ENCODE peak calls at places on chromosome 13, in seven cellular contexts. O is heart left ventricle, Y is cardiac fibroblast, K is hepatocyte, M is fibroblast of lung, X is heart right ventricle, G is WTC11. E is an unnamed sample.

GRCh38 chr13:28059214-28059613 is 41.2 kb downstream of the FLT3 start:
- DNase-seq in O (no peak), Y (peak), K (peak), M (peak), X (no peak), G (peak), E (no peak)

GRCh38 chr13:51549593-51549992 is 34.7 kb upstream of the WDFY2 start:
- DNase-seq in O (no peak), Y (no peak), K (no peak), M (peak), X (no peak), G (no peak), E (no peak)

GRCh38 chr13:40211586-40211968 is 454.9 kb downstream of the FOXO1 start:
- DNase-seq in O (no peak), Y (no peak), K (no peak), M (no peak), X (no peak), G (no peak), E (no peak)

GRCh38 chr13:44809152-44809551 is 180.1 kb downstream of the NUFIP1 start:
- DNase-seq in O (no peak), Y (no peak), K (peak), M (no peak), X (no peak), G (no peak), E (no peak)

GRCh38 chr13:76890036-76890435 is 3.8 kb upstream of the KCTD12 start:
- DNase-seq in O (no peak), Y (peak), K (no peak), M (peak), X (no peak), G (no peak), E (no peak)

GRCh38 chr13:28958018-28958417 is 137.9 kb downstream of the MTUS2 start:
- DNase-seq in O (no peak), Y (no peak), K (no peak), M (no peak), X (no peak), G (no peak), E (no peak)

GRCh38 chr13:96650301-96650886 is 343.9 kb downstream of the OXGR1 start:
- DNase-seq in O (no peak), Y (peak), K (peak), M (peak), X (no peak), G (no peak), E (no peak)

GRCh38 chr13:82803341-82803740 is 1078.9 kb downstream of the SLITRK1 start:
- DNase-seq in O (no peak), Y (peak), K (no peak), M (no peak), X (no peak), G (no peak), E (no peak)

GRCh38 chr13:26457212-26457611 is 100.3 kb upstream of the WASF3 start:
- DNase-seq in O (no peak), Y (no peak), K (no peak), M (no peak), X (no peak), G (no peak), E (no peak)

GRCh38 chr13:31242342-31242741 is 42.6 kb downstream of the B3GLCT start:
- DNase-seq in O (no peak), Y (peak), K (no peak), M (no peak), X (no peak), G (no peak), E (no peak)

GRCh38 chr13:31945202-31945978 is 86.2 kb upstream of the FRY start:
- DNase-seq in O (peak), Y (peak), K (peak), M (peak), X (peak), G (no peak), E (peak)

GRCh38 chr13:32504876-32505275 is 33.7 kb downstream of the N4BP2L2 start:
- DNase-seq in O (no peak), Y (no peak), K (no peak), M (no peak), X (no peak), G (no peak), E (no peak)

GRCh38 chr13:33761744-33762143 is 56.2 kb upstream of the RFC3 start:
- DNase-seq in O (no peak), Y (no peak), K (no peak), M (peak), X (no peak), G (no peak), E (no peak)

GRCh38 chr13:64078480-64078936 is 2662.9 kb upstream of the PCDH20 start:
- DNase-seq in O (no peak), Y (no peak), K (no peak), M (no peak), X (no peak), G (no peak), E (no peak)

GRCh38 chr13:83546476-83546875 is 335.8 kb downstream of the SLITRK1 start:
- DNase-seq in O (no peak), Y (peak), K (no peak), M (peak), X (no peak), G (no peak), E (no peak)

GRCh38 chr13:34803756-34804155 is 138.3 kb upstream of the NBEA start:
- DNase-seq in O (no peak), Y (no peak), K (no peak), M (no peak), X (no peak), G (no peak), E (no peak)

GRCh38 chr13:68708336-68708908 is 1399.2 kb upstream of the ATXN8OS start:
- DNase-seq in O (no peak), Y (no peak), K (no peak), M (no peak), X (no peak), G (no peak), E (no peak)

GRCh38 chr13:26584713-26585112 is 27.2 kb downstream of the WASF3 start:
- DNase-seq in O (no peak), Y (peak), K (peak), M (peak), X (no peak), G (no peak), E (no peak)

GRCh38 chr13:49441312-49441711 is 2.6 kb downstream of the CAB39L start:
- DNase-seq in O (no peak), Y (no peak), K (no peak), M (no peak), X (no peak), G (no peak), E (no peak)

GRCh38 chr13:49439609-49440008 is 4.3 kb downstream of the CAB39L start:
- DNase-seq in O (no peak), Y (no peak), K (no peak), M (no peak), X (no peak), G (no peak), E (no peak)

GRCh38 chr13:49437705-49438104 is 6.2 kb downstream of the CAB39L start:
- DNase-seq in O (no peak), Y (no peak), K (no peak), M (no peak), X (no peak), G (no peak), E (no peak)

GRCh38 chr13:49435992-49436391 is 7.9 kb downstream of the CAB39L start:
- DNase-seq in O (no peak), Y (peak), K (no peak), M (peak), X (no peak), G (no peak), E (no peak)

GRCh38 chr13:49436890-49437289 is 7.0 kb downstream of the CAB39L start:
- DNase-seq in O (peak), Y (peak), K (peak), M (peak), X (peak), G (no peak), E (no peak)
- TF ChIP-seq CTCF in O (no peak), Y (no peak), K (peak), M (no peak), X (peak), G (no peak), E (no peak)

GRCh38 chr13:48493076-48493765 is 39.7 kb downstream of the RCBTB2 start:
- DNase-seq in O (no peak), Y (peak), K (no peak), M (no peak), X (no peak), G (no peak), E (no peak)
- TF ChIP-seq CTCF in O (no peak), Y (no peak), K (no peak), M (no peak), X (no peak), G (no peak), E (no peak)

GRCh38 chr13:109123971-109124370 is 494.6 kb downstream of the MYO16 start:
- DNase-seq in O (no peak), Y (no peak), K (no peak), M (no peak), X (no peak), G (no peak), E (no peak)
- TF ChIP-seq CTCF in O (no peak), Y (no peak), K (no peak), M (no peak), X (no peak), G (no peak), E (no peak)

DNA sequence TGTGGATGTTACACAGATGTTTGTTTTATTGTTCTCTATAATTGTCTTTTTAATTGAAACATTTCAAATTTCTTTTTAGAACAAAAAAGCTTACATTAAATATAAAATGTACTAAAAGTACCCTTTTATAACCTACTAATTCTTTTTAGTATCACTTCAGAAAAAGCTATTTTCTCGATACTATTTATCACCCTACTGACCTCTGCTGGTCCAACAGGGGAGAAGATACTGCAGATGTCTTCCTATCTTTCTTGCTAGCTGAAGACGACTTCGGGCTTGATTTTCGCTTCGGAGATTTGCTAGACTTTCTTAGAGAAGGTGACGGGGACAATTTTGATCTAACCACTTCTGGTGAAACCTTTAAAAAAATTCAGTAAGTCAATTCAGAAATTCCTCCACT is 42.4 kb downstream of the ZC3H13 start:
- DNase-seq in O (no peak), Y (peak), K (peak), M (no peak), X (no peak), G (no peak), E (no peak)
- TF ChIP-seq CTCF in O (no peak), Y (peak), K (peak), M (peak), X (peak), G (no peak), E (no peak)

DNA sequence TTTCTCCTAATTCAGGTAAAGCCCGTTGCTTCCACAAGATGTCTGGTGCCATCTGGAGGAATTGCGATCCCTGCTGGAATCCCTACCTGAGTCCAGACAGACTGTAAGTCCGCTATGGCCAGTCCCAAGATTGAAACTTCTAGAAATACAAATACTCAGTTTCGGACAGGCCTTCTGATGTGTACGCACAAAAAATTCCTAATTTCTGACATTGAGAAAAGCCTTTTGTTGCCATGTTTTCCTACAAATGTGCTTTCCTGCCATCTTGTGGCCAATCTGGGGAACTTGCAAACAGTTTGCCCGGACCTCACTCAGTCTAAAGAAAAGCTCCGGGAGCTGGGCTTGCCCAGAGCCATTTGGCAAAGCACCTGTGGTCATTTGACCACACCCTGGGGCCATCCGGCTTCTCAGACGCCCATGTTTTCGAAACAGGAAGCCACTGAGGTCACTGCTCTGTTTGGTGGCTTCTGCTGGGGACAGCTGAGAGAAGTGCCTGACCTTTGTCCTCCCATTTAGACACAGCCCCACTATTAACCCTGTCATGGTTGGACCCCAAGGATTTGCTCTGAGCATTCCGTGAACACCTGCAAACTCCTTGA is 79.4 kb downstream of the SLC15A1 start:
- DNase-seq in O (peak), Y (peak), K (peak), M (peak), X (peak), G (peak), E (no peak)
- TF ChIP-seq CTCF in O (peak), Y (peak), K (peak), M (peak), X (peak), G (peak), E (no peak)

GRCh38 chr13:24299488-24300114 is 9.8 kb upstream of the C1QTNF9 start:
- DNase-seq in O (no peak), Y (no peak), K (no peak), M (no peak), X (no peak), G (no peak), E (no peak)

GRCh38 chr13:24288870-24289269 is 20.5 kb upstream of the C1QTNF9 start:
- DNase-seq in O (no peak), Y (no peak), K (no peak), M (no peak), X (no peak), G (no peak), E (no peak)

GRCh38 chr13:24290280-24290932 is 19.0 kb upstream of the C1QTNF9 start:
- DNase-seq in O (no peak), Y (no peak), K (no peak), M (no peak), X (no peak), G (no peak), E (no peak)

GRCh38 chr13:24292476-24292875 is 16.9 kb upstream of the C1QTNF9 start:
- DNase-seq in O (no peak), Y (no peak), K (no peak), M (peak), X (no peak), G (no peak), E (no peak)

GRCh38 chr13:24293761-24294160 is 15.6 kb upstream of the C1QTNF9 start:
- DNase-seq in O (no peak), Y (no peak), K (no peak), M (no peak), X (no peak), G (no peak), E (no peak)
- TF ChIP-seq CTCF in O (no peak), Y (no peak), K (no peak), M (no peak), X (no peak), G (no peak), E (no peak)

GRCh38 chr13:111531505-111531904 is 211.1 kb downstream of the TEX29 start:
- DNase-seq in O (no peak), Y (peak), K (peak), M (no peak), X (no peak), G (no peak), E (no peak)
- TF ChIP-seq CTCF in O (no peak), Y (no peak), K (peak), M (no peak), X (peak), G (no peak), E (no peak)